ENCODE peak calls at places on chromosome 17, in six cellular contexts. One of them, this sample, is unnamed. For H3K4me1 and H3K36me3, the result is how much of the 10 kb centered on the place peaks cover.

GRCh38 chr17:57552114-57552601 is 192.9 kb downstream of the CCDC182 start:
- DNase-seq in mucosa of descending colon: no peak
- DNase-seq in CD4-positive, CD25-positive, alpha-beta regulatory T cell: no peak
- DNase-seq in colonic mucosa: no peak
- DNase-seq in PC-9: peak
- DNase-seq in testis: peak
- DNase-seq in this sample: no peak

GRCh38 chr17:56319531-56319930 is 166.3 kb downstream of the ANKFN1 start:
- DNase-seq in mucosa of descending colon: no peak
- DNase-seq in CD4-positive, CD25-positive, alpha-beta regulatory T cell: no peak
- DNase-seq in colonic mucosa: no peak
- DNase-seq in PC-9: peak
- DNase-seq in testis: no peak
- DNase-seq in this sample: peak

GRCh38 chr17:301681-302299 is 50.8 kb downstream of the RPH3AL start:
- DNase-seq in mucosa of descending colon: peak
- DNase-seq in CD4-positive, CD25-positive, alpha-beta regulatory T cell: no peak
- DNase-seq in colonic mucosa: peak
- DNase-seq in PC-9: peak
- DNase-seq in testis: no peak
- DNase-seq in this sample: no peak

GRCh38 chr17:64196626-64197025 is 66.4 kb downstream of the TEX2 start:
- DNase-seq in mucosa of descending colon: no peak
- DNase-seq in CD4-positive, CD25-positive, alpha-beta regulatory T cell: no peak
- DNase-seq in colonic mucosa: no peak
- DNase-seq in PC-9: no peak
- DNase-seq in testis: no peak
- DNase-seq in this sample: peak

GRCh38 chr17:5686246-5686645 is 101.9 kb upstream of the NLRP1 start:
- DNase-seq in mucosa of descending colon: no peak
- DNase-seq in CD4-positive, CD25-positive, alpha-beta regulatory T cell: no peak
- DNase-seq in colonic mucosa: no peak
- DNase-seq in PC-9: no peak
- DNase-seq in testis: no peak
- DNase-seq in this sample: no peak

GRCh38 chr17:73719588-73720071 is 75.4 kb upstream of the SDK2 start:
- DNase-seq in mucosa of descending colon: peak
- DNase-seq in CD4-positive, CD25-positive, alpha-beta regulatory T cell: no peak
- DNase-seq in colonic mucosa: peak
- DNase-seq in PC-9: no peak
- DNase-seq in testis: peak
- DNase-seq in this sample: no peak

GRCh38 chr17:31919802-31920525 is 16.8 kb upstream of the SUZ12 start:
- DNase-seq in mucosa of descending colon: no peak
- DNase-seq in CD4-positive, CD25-positive, alpha-beta regulatory T cell: no peak
- DNase-seq in colonic mucosa: no peak
- DNase-seq in PC-9: no peak
- DNase-seq in testis: no peak
- DNase-seq in this sample: no peak

GRCh38 chr17:11682646-11683045 is 84.4 kb downstream of the DNAH9 start:
- DNase-seq in mucosa of descending colon: no peak
- DNase-seq in CD4-positive, CD25-positive, alpha-beta regulatory T cell: no peak
- DNase-seq in colonic mucosa: no peak
- DNase-seq in PC-9: no peak
- DNase-seq in testis: no peak
- DNase-seq in this sample: no peak

GRCh38 chr17:39547713-39548478 is 59.8 kb downstream of the NEUROD2 start:
- DNase-seq in mucosa of descending colon: no peak
- DNase-seq in CD4-positive, CD25-positive, alpha-beta regulatory T cell: peak
- DNase-seq in colonic mucosa: peak
- DNase-seq in PC-9: peak
- DNase-seq in testis: peak
- DNase-seq in this sample: peak

GRCh38 chr17:68606451-68607307 is 5.5 kb upstream of the FAM20A start:
- DNase-seq in mucosa of descending colon: no peak
- DNase-seq in CD4-positive, CD25-positive, alpha-beta regulatory T cell: no peak
- DNase-seq in colonic mucosa: no peak
- DNase-seq in PC-9: no peak
- DNase-seq in testis: no peak
- DNase-seq in this sample: no peak

GRCh38 chr17:7848131-7848579 is 6.7 kb upstream of the TMEM88 start:
- DNase-seq in mucosa of descending colon: peak
- DNase-seq in CD4-positive, CD25-positive, alpha-beta regulatory T cell: no peak
- DNase-seq in colonic mucosa: no peak
- DNase-seq in PC-9: no peak
- DNase-seq in testis: no peak
- DNase-seq in this sample: no peak

GRCh38 chr17:60142872-60143499 is 6.8 kb upstream of the CA4 start:
- DNase-seq in mucosa of descending colon: peak
- DNase-seq in CD4-positive, CD25-positive, alpha-beta regulatory T cell: peak
- DNase-seq in colonic mucosa: peak
- DNase-seq in PC-9: peak
- DNase-seq in testis: peak
- DNase-seq in this sample: peak

GRCh38 chr17:3534881-3535252 is 22.7 kb downstream of the TRPV3 start:
- DNase-seq in mucosa of descending colon: peak
- DNase-seq in CD4-positive, CD25-positive, alpha-beta regulatory T cell: no peak
- DNase-seq in colonic mucosa: peak
- DNase-seq in PC-9: no peak
- DNase-seq in testis: peak
- DNase-seq in this sample: peak

GRCh38 chr17:520447-521167 is 168.0 kb upstream of the RPH3AL start:
- DNase-seq in mucosa of descending colon: no peak
- DNase-seq in CD4-positive, CD25-positive, alpha-beta regulatory T cell: no peak
- DNase-seq in colonic mucosa: no peak
- DNase-seq in PC-9: no peak
- DNase-seq in testis: no peak
- DNase-seq in this sample: no peak

GRCh38 chr17:45371414-45372324 is 54.8 kb upstream of the MAP3K14 start:
- DNase-seq in mucosa of descending colon: peak
- DNase-seq in CD4-positive, CD25-positive, alpha-beta regulatory T cell: no peak
- DNase-seq in colonic mucosa: peak
- DNase-seq in PC-9: peak
- DNase-seq in testis: peak
- DNase-seq in this sample: peak

GRCh38 chr17:32936894-32937500 is 9.0 kb downstream of the TMEM98 start:
- DNase-seq in mucosa of descending colon: peak
- DNase-seq in CD4-positive, CD25-positive, alpha-beta regulatory T cell: peak
- DNase-seq in colonic mucosa: peak
- DNase-seq in PC-9: no peak
- DNase-seq in testis: peak
- DNase-seq in this sample: peak

GRCh38 chr17:66493283-66494019 is 191.0 kb downstream of the PRKCA start:
- DNase-seq in mucosa of descending colon: no peak
- DNase-seq in CD4-positive, CD25-positive, alpha-beta regulatory T cell: no peak
- DNase-seq in colonic mucosa: no peak
- DNase-seq in PC-9: no peak
- DNase-seq in testis: no peak
- DNase-seq in this sample: no peak

GRCh38 chr17:13393841-13394710 is 207.7 kb downstream of the HS3ST3A1 start:
- DNase-seq in mucosa of descending colon: no peak
- DNase-seq in CD4-positive, CD25-positive, alpha-beta regulatory T cell: no peak
- DNase-seq in colonic mucosa: no peak
- DNase-seq in PC-9: no peak
- DNase-seq in testis: no peak
- DNase-seq in this sample: no peak

GRCh38 chr17:83099570-83100181 is 20.3 kb downstream of the METRNL start:
- DNase-seq in mucosa of descending colon: peak
- DNase-seq in CD4-positive, CD25-positive, alpha-beta regulatory T cell: no peak
- DNase-seq in colonic mucosa: no peak
- DNase-seq in PC-9: no peak
- DNase-seq in testis: no peak
- DNase-seq in this sample: no peak

GRCh38 chr17:83097831-83098230 is 18.4 kb downstream of the METRNL start:
- DNase-seq in mucosa of descending colon: no peak
- DNase-seq in CD4-positive, CD25-positive, alpha-beta regulatory T cell: no peak
- DNase-seq in colonic mucosa: no peak
- DNase-seq in PC-9: no peak
- DNase-seq in testis: no peak
- DNase-seq in this sample: no peak

GRCh38 chr17:83096401-83097220 is 17.2 kb downstream of the METRNL start:
- DNase-seq in mucosa of descending colon: no peak
- DNase-seq in CD4-positive, CD25-positive, alpha-beta regulatory T cell: no peak
- DNase-seq in colonic mucosa: peak
- DNase-seq in PC-9: peak
- DNase-seq in testis: no peak
- DNase-seq in this sample: no peak

GRCh38 chr17:83099086-83099540 is 19.7 kb downstream of the METRNL start:
- DNase-seq in mucosa of descending colon: no peak
- DNase-seq in CD4-positive, CD25-positive, alpha-beta regulatory T cell: no peak
- DNase-seq in colonic mucosa: no peak
- DNase-seq in PC-9: no peak
- DNase-seq in testis: no peak
- DNase-seq in this sample: no peak

GRCh38 chr17:83098241-83099085 is 19.1 kb downstream of the METRNL start:
- DNase-seq in mucosa of descending colon: no peak
- DNase-seq in CD4-positive, CD25-positive, alpha-beta regulatory T cell: no peak
- DNase-seq in colonic mucosa: no peak
- DNase-seq in PC-9: no peak
- DNase-seq in testis: no peak
- DNase-seq in this sample: no peak
- H3K4me1 ChIP-seq in mucosa of descending colon: under half
- H3K4me1 ChIP-seq in CD4-positive, CD25-positive, alpha-beta regulatory T cell: under half
- H3K4me1 ChIP-seq in colonic mucosa: under half
- H3K4me1 ChIP-seq in PC-9: under half
- H3K4me1 ChIP-seq in testis: under half
- H3K4me1 ChIP-seq in this sample: under half

GRCh38 chr17:75821552-75821951 is 22.7 kb downstream of the UNC13D start:
- DNase-seq in mucosa of descending colon: no peak
- DNase-seq in CD4-positive, CD25-positive, alpha-beta regulatory T cell: no peak
- DNase-seq in colonic mucosa: no peak
- DNase-seq in PC-9: no peak
- DNase-seq in testis: no peak
- DNase-seq in this sample: no peak
- H3K36me3 ChIP-seq in mucosa of descending colon: under half
- H3K36me3 ChIP-seq in CD4-positive, CD25-positive, alpha-beta regulatory T cell: under half
- H3K36me3 ChIP-seq in colonic mucosa: under half
- H3K36me3 ChIP-seq in PC-9: under half
- H3K36me3 ChIP-seq in testis: under half
- H3K36me3 ChIP-seq in this sample: half or more

GRCh38 chr17:37103191-37103590 is 154.4 kb downstream of the AATF start:
- DNase-seq in mucosa of descending colon: no peak
- DNase-seq in CD4-positive, CD25-positive, alpha-beta regulatory T cell: no peak
- DNase-seq in colonic mucosa: no peak
- DNase-seq in PC-9: no peak
- DNase-seq in testis: no peak
- DNase-seq in this sample: peak

GRCh38 chr17:37101306-37101705 is 152.6 kb downstream of the AATF start:
- DNase-seq in mucosa of descending colon: no peak
- DNase-seq in CD4-positive, CD25-positive, alpha-beta regulatory T cell: no peak
- DNase-seq in colonic mucosa: no peak
- DNase-seq in PC-9: no peak
- DNase-seq in testis: no peak
- DNase-seq in this sample: no peak

GRCh38 chr17:37110012-37110701 is 161.4 kb downstream of the AATF start:
- DNase-seq in mucosa of descending colon: no peak
- DNase-seq in CD4-positive, CD25-positive, alpha-beta regulatory T cell: no peak
- DNase-seq in colonic mucosa: no peak
- DNase-seq in PC-9: no peak
- DNase-seq in testis: no peak
- DNase-seq in this sample: peak

GRCh38 chr17:37107406-37108083 is 158.8 kb downstream of the AATF start:
- DNase-seq in mucosa of descending colon: no peak
- DNase-seq in CD4-positive, CD25-positive, alpha-beta regulatory T cell: no peak
- DNase-seq in colonic mucosa: no peak
- DNase-seq in PC-9: no peak
- DNase-seq in testis: peak
- DNase-seq in this sample: no peak

DNA sequence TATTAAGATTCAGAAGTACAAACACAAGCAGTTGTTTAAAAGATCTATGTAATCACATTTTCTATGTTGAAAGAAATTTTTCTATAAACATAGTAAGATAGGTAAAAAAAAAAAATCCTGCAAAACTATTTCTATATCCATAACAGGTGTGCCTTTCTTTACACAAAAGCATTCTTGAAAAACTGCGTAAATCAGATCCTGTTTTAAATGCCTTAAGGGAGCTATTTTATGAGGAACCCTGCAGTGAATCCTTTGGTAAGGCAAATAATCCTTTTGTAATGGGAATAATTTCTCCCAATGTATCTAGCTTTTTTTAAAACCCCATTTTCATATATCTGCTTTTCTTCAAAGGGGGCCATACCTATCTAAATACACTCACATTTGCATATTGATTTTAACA is 157.3 kb downstream of the AATF start:
- DNase-seq in mucosa of descending colon: no peak
- DNase-seq in CD4-positive, CD25-positive, alpha-beta regulatory T cell: no peak
- DNase-seq in colonic mucosa: no peak
- DNase-seq in PC-9: no peak
- DNase-seq in testis: no peak
- DNase-seq in this sample: peak
- H3K4me3 ChIP-seq in mucosa of descending colon: no peak
- H3K4me3 ChIP-seq in CD4-positive, CD25-positive, alpha-beta regulatory T cell: no peak
- H3K4me3 ChIP-seq in colonic mucosa: no peak
- H3K4me3 ChIP-seq in PC-9: no peak
- H3K4me3 ChIP-seq in testis: no peak
- H3K4me3 ChIP-seq in this sample: no peak

GRCh38 chr17:77437747-77438146 is 297.0 kb downstream of the SEC14L1 start:
- DNase-seq in mucosa of descending colon: no peak
- DNase-seq in CD4-positive, CD25-positive, alpha-beta regulatory T cell: no peak
- DNase-seq in colonic mucosa: no peak
- DNase-seq in PC-9: no peak
- DNase-seq in testis: no peak
- DNase-seq in this sample: no peak

GRCh38 chr17:77441130-77441920 is 300.6 kb downstream of the SEC14L1 start:
- DNase-seq in mucosa of descending colon: no peak
- DNase-seq in CD4-positive, CD25-positive, alpha-beta regulatory T cell: peak
- DNase-seq in colonic mucosa: peak
- DNase-seq in PC-9: no peak
- DNase-seq in testis: no peak
- DNase-seq in this sample: no peak

GRCh38 chr17:77438241-77439204 is 297.8 kb downstream of the SEC14L1 start:
- DNase-seq in mucosa of descending colon: no peak
- DNase-seq in CD4-positive, CD25-positive, alpha-beta regulatory T cell: no peak
- DNase-seq in colonic mucosa: no peak
- DNase-seq in PC-9: no peak
- DNase-seq in testis: no peak
- DNase-seq in this sample: no peak

GRCh38 chr17:77440571-77440981 is 299.8 kb downstream of the SEC14L1 start:
- DNase-seq in mucosa of descending colon: no peak
- DNase-seq in CD4-positive, CD25-positive, alpha-beta regulatory T cell: no peak
- DNase-seq in colonic mucosa: no peak
- DNase-seq in PC-9: no peak
- DNase-seq in testis: no peak
- DNase-seq in this sample: no peak

DNA sequence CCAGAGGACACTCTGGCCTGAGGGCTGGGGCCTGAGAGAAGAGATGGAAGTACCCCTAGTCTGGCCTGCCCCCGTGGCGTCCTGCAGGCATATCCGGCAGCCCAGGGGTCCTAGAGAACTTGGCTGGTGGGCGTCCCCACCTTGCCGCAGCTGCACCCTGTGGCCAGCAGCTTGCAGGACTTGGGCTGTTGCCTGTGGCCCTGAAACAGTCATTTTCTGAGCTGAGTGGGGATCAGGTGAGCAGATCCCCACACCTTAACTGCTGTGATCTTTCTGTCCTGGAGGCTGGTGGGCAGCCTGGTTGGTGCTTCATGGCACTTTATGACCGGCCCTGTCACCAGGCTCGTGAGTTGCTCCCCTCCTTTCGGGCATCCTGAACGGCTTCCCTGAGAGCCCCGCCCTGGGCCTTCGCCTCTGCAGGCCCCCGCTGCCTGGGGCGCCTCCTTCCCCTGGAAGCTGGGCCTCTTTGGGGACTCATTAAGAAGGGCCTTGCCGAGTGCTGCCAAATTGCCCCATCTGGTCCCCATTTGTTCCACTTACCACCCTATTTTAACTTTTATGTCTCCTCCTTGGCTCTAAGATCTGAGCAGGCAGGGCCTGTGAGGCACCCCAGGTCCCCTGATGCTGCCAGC is 298.7 kb downstream of the SEC14L1 start:
- DNase-seq in mucosa of descending colon: no peak
- DNase-seq in CD4-positive, CD25-positive, alpha-beta regulatory T cell: no peak
- DNase-seq in colonic mucosa: no peak
- DNase-seq in PC-9: no peak
- DNase-seq in testis: no peak
- DNase-seq in this sample: no peak
- H3K4me1 ChIP-seq in mucosa of descending colon: under half
- H3K4me1 ChIP-seq in CD4-positive, CD25-positive, alpha-beta regulatory T cell: half or more
- H3K4me1 ChIP-seq in colonic mucosa: under half
- H3K4me1 ChIP-seq in PC-9: under half
- H3K4me1 ChIP-seq in testis: half or more
- H3K4me1 ChIP-seq in this sample: under half